ENCODE peak calls at places on chromosome 19, in six cellular contexts. K is HFF-Myc, N is tibial artery, H is IMR-90, V is iPS DF 6.9, W is epithelial cell of esophagus. F is an unnamed sample.

GRCh38 chr19:21505459-21506393 is at the start of gene ZNF429:
- DNase-seq in H (peak; percentile 92), V (peak; percentile 89), K (peak; percentile 84), N (peak; percentile 96), W (peak; percentile 93), F (peak; percentile 55)

GRCh38 chr19:3852614-3853254 is 16.1 kb downstream of the ZFR2 start:
- DNase-seq in V (no peak), W (peak; percentile 53), N (no peak), K (peak; percentile 31), H (peak; percentile 60), F (peak; percentile 85)

GRCh38 chr19:3604987-3605343 is 1.7 kb downstream of the TBXA2R start:
- DNase-seq in K (no peak), W (no peak), H (no peak), V (no peak), N (peak; percentile 87), F (no peak)

GRCh38 chr19:2291185-2291751 is 9.3 kb upstream of the PEAK3 start:
- DNase-seq in W (no peak), N (no peak), H (no peak), V (no peak), K (no peak), F (no peak)

GRCh38 chr19:57934820-57935665 is at the start of gene ZNF418:
- DNase-seq in K (peak; percentile 57), W (peak; percentile 90), H (peak; percentile 84), V (peak; percentile 85), N (no peak), F (no peak)

GRCh38 chr19:43723588-43723987 is 7.7 kb downstream of the IRGC start:
- DNase-seq in V (no peak), K (no peak), H (no peak), W (peak; percentile 41), N (no peak), F (no peak)

GRCh38 chr19:3154957-3155736 is 19.3 kb downstream of the GNA15 start:
- DNase-seq in H (peak; percentile 99), N (peak; percentile 87), V (no peak), W (peak; percentile 100), K (peak; percentile 98), F (peak; percentile 96)

GRCh38 chr19:41861098-41861768 is 1.2 kb downstream of the RPS19 start:
- DNase-seq in H (no peak), K (no peak), N (no peak), W (peak; percentile 13), V (no peak), F (no peak)

GRCh38 chr19:4693471-4694121 is 23.5 kb upstream of the MYDGF start:
- DNase-seq in K (no peak), N (no peak), W (no peak), H (no peak), V (no peak), F (no peak)

GRCh38 chr19:5282926-5283325 is 57.7 kb downstream of the PTPRS start:
- DNase-seq in K (no peak), W (no peak), V (no peak), H (no peak), N (peak; percentile 90), F (no peak)

GRCh38 chr19:5480427-5480836 is 25.2 kb downstream of the ZNRF4 start:
- DNase-seq in V (no peak), N (no peak), K (no peak), H (no peak), W (peak; percentile 15), F (no peak)

GRCh38 chr19:7787141-7787540 is 24.1 kb downstream of the CLEC4M start:
- DNase-seq in K (no peak), V (no peak), W (no peak), H (no peak), N (no peak), F (no peak)